ENCODE peak calls at places on chromosomes 13 and 19, in eight cellular contexts. One of them, this sample, is unnamed.
A peak's percentile ranks its signal among the peaks of the same experiment; 100 is the strongest.

GRCh38 chr19:46373573-46374359 is 26.9 kb downstream of the PPP5C start:
- DNase-seq in left kidney: peak; percentile 43
- DNase-seq in BJ: no peak
- DNase-seq in left ventricle myocardium superior: peak; percentile 94
- DNase-seq in stimulated activated CD4-positive, alpha-beta T cell treated with anti-CD3 and anti-CD28 coated beads, Interleukin-1b, Interleukin-23, amount 100 ng/mL, for 24 hours: no peak
- DNase-seq in M059J: peak; percentile 95
- DNase-seq in ACHN: peak; percentile 92
- DNase-seq in T-helper 2 cell: no peak
- DNase-seq in this sample: peak; percentile 100

GRCh38 chr19:29676586-29676985 is 11.3 kb downstream of the PLEKHF1 start:
- DNase-seq in stimulated activated CD4-positive, alpha-beta T cell treated with anti-CD3 and anti-CD28 coated beads, Interleukin-1b, Interleukin-23, amount 100 ng/mL, for 24 hours: no peak
- DNase-seq in left kidney: no peak
- DNase-seq in left ventricle myocardium superior: peak; percentile 84
- DNase-seq in BJ: no peak
- DNase-seq in T-helper 2 cell: no peak
- DNase-seq in M059J: no peak
- DNase-seq in ACHN: no peak
- DNase-seq in this sample: no peak

GRCh38 chr19:47456721-47457478 is 14.8 kb downstream of the SLC8A2 start:
- DNase-seq in BJ: no peak
- DNase-seq in left ventricle myocardium superior: no peak
- DNase-seq in left kidney: peak; percentile 26
- DNase-seq in T-helper 2 cell: no peak
- DNase-seq in ACHN: no peak
- DNase-seq in stimulated activated CD4-positive, alpha-beta T cell treated with anti-CD3 and anti-CD28 coated beads, Interleukin-1b, Interleukin-23, amount 100 ng/mL, for 24 hours: no peak
- DNase-seq in M059J: no peak
- DNase-seq in this sample: no peak

GRCh38 chr19:20661150-20661819 is at the start of gene ZNF626:
- DNase-seq in stimulated activated CD4-positive, alpha-beta T cell treated with anti-CD3 and anti-CD28 coated beads, Interleukin-1b, Interleukin-23, amount 100 ng/mL, for 24 hours: peak; percentile 85
- DNase-seq in T-helper 2 cell: peak; percentile 52
- DNase-seq in left kidney: peak; percentile 99
- DNase-seq in BJ: peak; percentile 75
- DNase-seq in M059J: peak; percentile 71
- DNase-seq in ACHN: no peak
- DNase-seq in left ventricle myocardium superior: peak; percentile 97
- DNase-seq in this sample: no peak

GRCh38 chr19:13461536-13461935 is 44.7 kb downstream of the CACNA1A start:
- DNase-seq in BJ: no peak
- DNase-seq in M059J: no peak
- DNase-seq in T-helper 2 cell: no peak
- DNase-seq in left kidney: no peak
- DNase-seq in stimulated activated CD4-positive, alpha-beta T cell treated with anti-CD3 and anti-CD28 coated beads, Interleukin-1b, Interleukin-23, amount 100 ng/mL, for 24 hours: no peak
- DNase-seq in left ventricle myocardium superior: no peak
- DNase-seq in ACHN: no peak
- DNase-seq in this sample: no peak

GRCh38 chr19:55443045-55443823 is at the start of gene SHISA7:
- DNase-seq in ACHN: no peak
- DNase-seq in left kidney: peak; percentile 60
- DNase-seq in M059J: no peak
- DNase-seq in T-helper 2 cell: no peak
- DNase-seq in stimulated activated CD4-positive, alpha-beta T cell treated with anti-CD3 and anti-CD28 coated beads, Interleukin-1b, Interleukin-23, amount 100 ng/mL, for 24 hours: no peak
- DNase-seq in BJ: no peak
- DNase-seq in left ventricle myocardium superior: no peak
- DNase-seq in this sample: no peak

GRCh38 chr13:76928456-76928855 is 19.9 kb upstream of the ACOD1 start:
- DNase-seq in ACHN: no peak
- DNase-seq in stimulated activated CD4-positive, alpha-beta T cell treated with anti-CD3 and anti-CD28 coated beads, Interleukin-1b, Interleukin-23, amount 100 ng/mL, for 24 hours: no peak
- DNase-seq in left ventricle myocardium superior: no peak
- DNase-seq in left kidney: peak; percentile 10
- DNase-seq in BJ: no peak
- DNase-seq in M059J: no peak
- DNase-seq in T-helper 2 cell: no peak
- DNase-seq in this sample: no peak

GRCh38 chr19:12757544-12758274 is 6.1 kb downstream of the BEST2 start:
- DNase-seq in ACHN: peak; percentile 66
- DNase-seq in left ventricle myocardium superior: peak; percentile 83
- DNase-seq in stimulated activated CD4-positive, alpha-beta T cell treated with anti-CD3 and anti-CD28 coated beads, Interleukin-1b, Interleukin-23, amount 100 ng/mL, for 24 hours: no peak
- DNase-seq in T-helper 2 cell: peak; percentile 37
- DNase-seq in M059J: peak; percentile 58
- DNase-seq in BJ: no peak
- DNase-seq in left kidney: peak; percentile 88
- DNase-seq in this sample: peak; percentile 67

GRCh38 chr13:112822851-112823250 is 133.0 kb downstream of the ATP11A start:
- DNase-seq in left ventricle myocardium superior: no peak
- DNase-seq in BJ: no peak
- DNase-seq in ACHN: no peak
- DNase-seq in left kidney: no peak
- DNase-seq in T-helper 2 cell: no peak
- DNase-seq in stimulated activated CD4-positive, alpha-beta T cell treated with anti-CD3 and anti-CD28 coated beads, Interleukin-1b, Interleukin-23, amount 100 ng/mL, for 24 hours: no peak
- DNase-seq in M059J: no peak
- DNase-seq in this sample: no peak